ENCODE peak calls at places on chromosomes 16 and 17, in six cellular contexts. W is CD4-positive, alpha-beta T cell; C is ovary; E is effector memory CD4-positive, alpha-beta T cell; J is lung; Z is CD8-positive, alpha-beta memory T cell. U is an unnamed sample.
A peak's percentile ranks its signal among the peaks of the same experiment; 100 is the strongest.

GRCh38 chr16:85637808-85638186 is 24.7 kb downstream of the GSE1 start:
- DNase-seq in W (no peak), C (no peak), E (no peak), J (peak; percentile 53), Z (no peak), U (no peak)

GRCh38 chr17:79137015-79137770 is 62.6 kb downstream of the ENGASE start:
- DNase-seq in W (no peak), C (no peak), E (no peak), J (no peak), Z (no peak), U (no peak)

GRCh38 chr17:62965149-62965648 is 836 bp upstream of the TANC2 start:
- DNase-seq in W (peak; percentile 49), C (no peak), E (peak; percentile 40), J (no peak), Z (peak; percentile 69), U (no peak)

GRCh38 chr16:24652803-24653202 is 76.6 kb upstream of the TNRC6A start:
- DNase-seq in W (no peak), C (no peak), E (no peak), J (no peak), Z (no peak), U (no peak)

GRCh38 chr17:45225964-45226530 is 4.4 kb downstream of the FMNL1 start:
- DNase-seq in W (peak; percentile 97), C (no peak), E (peak; percentile 95), J (peak; percentile 80), Z (peak; percentile 98), U (peak; percentile 84)

GRCh38 chr17:39835038-39835786 is 28.9 kb downstream of the IKZF3 start:
- DNase-seq in W (no peak), C (no peak), E (no peak), J (no peak), Z (no peak), U (no peak)

GRCh38 chr17:47324224-47325020 is 667 bp downstream of the EFCAB13 start:
- DNase-seq in W (peak; percentile 34), C (peak; percentile 54), E (peak; percentile 31), J (no peak), Z (peak; percentile 73), U (peak; percentile 26)

GRCh38 chr17:50529849-50530248 is 2.7 kb upstream of the EPN3 start:
- DNase-seq in W (no peak), C (no peak), E (no peak), J (no peak), Z (no peak), U (no peak)

GRCh38 chr17:13544292-13544691 is 57.4 kb downstream of the HS3ST3A1 start:
- DNase-seq in W (no peak), C (peak; percentile 74), E (no peak), J (peak; percentile 59), Z (no peak), U (no peak)

GRCh38 chr17:2090210-2090641 is 35.3 kb downstream of the HIC1 start:
- DNase-seq in W (peak; percentile 18), C (no peak), E (no peak), J (no peak), Z (no peak), U (no peak)

GRCh38 chr17:32445075-32445427 is 741 bp downstream of the PSMD11 start:
- DNase-seq in W (no peak), C (no peak), E (peak; percentile 5), J (peak; percentile 30), Z (no peak), U (peak; percentile 9)

GRCh38 chr16:46836521-46837292 is 5.7 kb upstream of the C16orf87 start:
- DNase-seq in W (no peak), C (no peak), E (no peak), J (no peak), Z (no peak), U (no peak)

GRCh38 chr17:32960815-32961214 is 30.8 kb upstream of the SPACA3 start:
- DNase-seq in W (no peak), C (no peak), E (no peak), J (no peak), Z (no peak), U (no peak)

GRCh38 chr17:14616508-14616907 is 315.6 kb downstream of the HS3ST3B1 start:
- DNase-seq in W (no peak), C (no peak), E (no peak), J (no peak), Z (no peak), U (no peak)

GRCh38 chr17:80504671-80505413 is 28.4 kb upstream of the NPTX1 start:
- DNase-seq in W (no peak), C (no peak), E (no peak), J (no peak), Z (no peak), U (no peak)

GRCh38 chr17:49106366-49107210 is 26.0 kb upstream of the B4GALNT2 start:
- DNase-seq in W (no peak), C (no peak), E (no peak), J (no peak), Z (no peak), U (no peak)

GRCh38 chr16:7614022-7614795 is 281.6 kb downstream of the RBFOX1 start:
- DNase-seq in W (no peak), C (no peak), E (no peak), J (no peak), Z (no peak), U (no peak)

DNA sequence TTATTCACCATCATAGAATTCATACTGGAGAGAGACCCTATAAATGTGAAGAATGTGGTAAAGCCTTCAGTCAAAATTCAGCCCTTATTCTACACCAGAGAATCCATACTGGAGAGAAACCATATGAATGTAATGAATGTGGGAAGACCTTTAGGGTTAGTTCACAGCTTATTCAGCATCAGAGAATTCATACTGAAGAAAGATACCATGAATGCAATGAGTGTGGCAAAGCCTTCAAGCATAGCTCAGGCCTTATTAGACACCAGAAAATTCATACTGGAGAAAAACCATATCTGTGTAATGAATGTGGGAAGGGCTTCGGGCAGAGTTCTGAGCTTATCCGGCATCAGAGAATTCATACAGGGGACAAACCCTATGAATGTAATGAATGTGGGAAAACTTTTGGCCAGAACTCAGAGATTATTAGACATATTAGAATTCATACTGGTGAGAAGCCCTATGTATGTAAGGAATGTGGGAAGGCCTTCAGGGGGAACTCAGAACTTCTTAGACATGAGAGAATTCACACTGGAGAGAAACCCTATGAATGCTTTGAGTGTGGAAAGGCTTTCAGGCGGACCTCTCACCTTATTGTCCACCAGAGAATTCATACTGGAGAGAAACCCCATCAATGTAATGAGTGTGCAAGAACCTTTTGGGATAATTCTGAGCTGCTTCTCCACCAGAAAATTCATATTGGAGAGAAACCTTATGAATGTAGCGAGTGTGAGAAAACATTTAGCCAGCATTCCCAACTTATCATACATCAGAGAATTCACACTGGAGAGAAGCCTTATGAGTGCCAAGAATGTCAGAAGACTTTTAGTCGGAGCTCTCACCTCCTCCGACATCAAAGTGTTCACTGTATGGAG is 14.1 kb downstream of the ZFP3 start:
- DNase-seq in W (no peak), C (no peak), E (no peak), J (no peak), Z (no peak), U (no peak)
- H3K9me3 ChIP-seq in W (peaks cover 96% of the 10 kb centered on the region), C (peaks cover 48% of the 10 kb centered on the region), E (peaks cover 77% of the 10 kb centered on the region), J (peaks cover 44% of the 10 kb centered on the region), Z (peaks cover 81% of the 10 kb centered on the region), U (peaks cover 57% of the 10 kb centered on the region)

GRCh38 chr16:3295783-3296182 is 9.4 kb downstream of the TIGD7 start:
- DNase-seq in W (no peak), C (no peak), E (no peak), J (no peak), Z (no peak), U (no peak)
- H3K9me3 ChIP-seq in W (peaks cover 80% of the 10 kb centered on the region), C (peaks cover 25% of the 10 kb centered on the region), E (peaks cover 37% of the 10 kb centered on the region), J (no peaks in the 10 kb centered on the region), Z (peaks cover 29% of the 10 kb centered on the region), U (peaks cover 14% of the 10 kb centered on the region)

GRCh38 chr17:29115435-29115834 is 64.8 kb downstream of the MYO18A start:
- DNase-seq in W (no peak), C (no peak), E (no peak), J (no peak), Z (no peak), U (no peak)
- H3K9me3 ChIP-seq in W (no peaks in the 10 kb centered on the region), C (no peaks in the 10 kb centered on the region), E (no peaks in the 10 kb centered on the region), J (no peaks in the 10 kb centered on the region), Z (no peaks in the 10 kb centered on the region), U (no peaks in the 10 kb centered on the region)

GRCh38 chr16:31916056-31916488 is 42.5 kb downstream of the ZNF267 start:
- DNase-seq in W (no peak), C (no peak), E (no peak), J (no peak), Z (no peak), U (no peak)
- H3K9me3 ChIP-seq in W (peaks cover 100% of the 10 kb centered on the region), C (peaks cover 26% of the 10 kb centered on the region), E (peaks cover 76% of the 10 kb centered on the region), J (peaks cover 42% of the 10 kb centered on the region), Z (peaks cover 90% of the 10 kb centered on the region), U (peaks cover 91% of the 10 kb centered on the region)